ENCODE peak calls at places on chromosomes 13 and 19, in eight cellular contexts. R, U, I, O, K, X, Z and W are unnamed samples.

GRCh38 chr19:14089412-14089661 is 1.2 kb downstream of the SAMD1 start:
- DNase-seq in R (no peak), U (no peak), I (no peak), O (no peak), K (peak), X (no peak), Z (no peak), W (no peak)

GRCh38 chr13:32045963-32046785 is 14.6 kb downstream of the FRY start:
- DNase-seq in R (no peak), U (no peak), I (no peak), O (no peak), K (peak), X (no peak), Z (no peak), W (no peak)

GRCh38 chr13:91162180-91162579 is 185.3 kb upstream of the MIR17HG start:
- DNase-seq in R (no peak), U (no peak), I (no peak), O (no peak), K (no peak), X (no peak), Z (no peak), W (no peak)

GRCh38 chr13:95752677-95753076 is 75.7 kb downstream of the DNAJC3 start:
- DNase-seq in R (no peak), U (no peak), I (no peak), O (no peak), K (no peak), X (no peak), Z (no peak), W (no peak)

GRCh38 chr13:37869756-37870488 is at the start of gene TRPC4:
- DNase-seq in R (peak), U (peak), I (peak), O (peak), K (peak), X (peak), Z (peak), W (peak)

GRCh38 chr19:18671303-18672043 is 12.0 kb upstream of the CRTC1 start:
- DNase-seq in R (no peak), U (no peak), I (no peak), O (no peak), K (no peak), X (no peak), Z (no peak), W (no peak)

GRCh38 chr13:109610517-109610916 is 175.9 kb downstream of the IRS2 start:
- DNase-seq in R (no peak), U (no peak), I (peak), O (peak), K (no peak), X (peak), Z (peak), W (no peak)

GRCh38 chr19:39310558-39311311 is 9.9 kb downstream of the LRFN1 start:
- DNase-seq in R (no peak), U (no peak), I (no peak), O (no peak), K (no peak), X (no peak), Z (no peak), W (no peak)

GRCh38 chr19:28330831-28331230 is 882.1 kb downstream of the UQCRFS1 start:
- DNase-seq in R (no peak), U (no peak), I (no peak), O (no peak), K (peak), X (no peak), Z (no peak), W (no peak)

GRCh38 chr13:114106991-114107685 is 25.3 kb downstream of the RASA3 start:
- DNase-seq in R (no peak), U (no peak), I (peak), O (no peak), K (no peak), X (peak), Z (peak), W (no peak)

GRCh38 chr19:18339703-18340102 is 695 bp upstream of the PGPEP1 start:
- DNase-seq in R (no peak), U (no peak), I (no peak), O (no peak), K (no peak), X (no peak), Z (no peak), W (peak)

GRCh38 chr19:5705552-5705951 is 14.4 kb downstream of the LONP1 start:
- DNase-seq in R (no peak), U (no peak), I (no peak), O (no peak), K (no peak), X (peak), Z (no peak), W (no peak)

GRCh38 chr19:38557205-38557799 is 60.5 kb downstream of the MAP4K1 start:
- DNase-seq in R (no peak), U (no peak), I (peak), O (no peak), K (no peak), X (no peak), Z (peak), W (no peak)

DNA sequence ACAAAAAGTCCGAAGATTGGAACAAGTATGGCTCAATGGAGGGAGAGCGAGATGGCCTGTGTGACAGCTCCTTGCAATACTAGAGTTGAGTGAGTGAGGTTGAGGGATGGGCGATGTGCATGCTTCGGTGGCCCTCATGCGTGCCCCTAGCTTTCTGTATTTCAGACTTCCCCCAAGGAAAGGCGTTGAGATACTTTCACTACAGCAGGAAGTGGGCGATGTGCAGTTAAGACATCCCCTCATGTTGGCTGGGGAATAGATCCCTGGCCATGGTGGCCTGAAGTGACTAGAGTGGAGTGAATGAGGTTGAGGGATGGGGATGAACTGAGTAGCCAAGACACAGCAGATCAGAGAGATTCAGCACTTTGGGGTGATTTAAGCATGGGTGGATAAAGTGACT is 633.9 kb upstream of the GPC6 start:
- DNase-seq in R (no peak), U (no peak), I (no peak), O (no peak), K (no peak), X (no peak), Z (no peak), W (no peak)
- TF ChIP-seq CTCF in R (no peak), U (no peak), I (no peak), O (no peak), K (no peak), X (no peak), Z (no peak), W (no peak)

GRCh38 chr19:49870309-49870901 is 3.0 kb upstream of the PNKP start:
- DNase-seq in R (no peak), U (no peak), I (peak), O (no peak), K (no peak), X (peak), Z (peak), W (no peak)

GRCh38 chr19:49866933-49867782 is at the start of gene PNKP:
- DNase-seq in R (peak), U (no peak), I (peak), O (peak), K (peak), X (peak), Z (peak), W (peak)

GRCh38 chr19:49871349-49871985 is 4.1 kb upstream of the PNKP start:
- DNase-seq in R (no peak), U (no peak), I (no peak), O (no peak), K (no peak), X (peak), Z (peak), W (no peak)

GRCh38 chr19:49869009-49869483 is 1.7 kb upstream of the PNKP start:
- DNase-seq in R (no peak), U (no peak), I (no peak), O (no peak), K (no peak), X (no peak), Z (no peak), W (no peak)

DNA sequence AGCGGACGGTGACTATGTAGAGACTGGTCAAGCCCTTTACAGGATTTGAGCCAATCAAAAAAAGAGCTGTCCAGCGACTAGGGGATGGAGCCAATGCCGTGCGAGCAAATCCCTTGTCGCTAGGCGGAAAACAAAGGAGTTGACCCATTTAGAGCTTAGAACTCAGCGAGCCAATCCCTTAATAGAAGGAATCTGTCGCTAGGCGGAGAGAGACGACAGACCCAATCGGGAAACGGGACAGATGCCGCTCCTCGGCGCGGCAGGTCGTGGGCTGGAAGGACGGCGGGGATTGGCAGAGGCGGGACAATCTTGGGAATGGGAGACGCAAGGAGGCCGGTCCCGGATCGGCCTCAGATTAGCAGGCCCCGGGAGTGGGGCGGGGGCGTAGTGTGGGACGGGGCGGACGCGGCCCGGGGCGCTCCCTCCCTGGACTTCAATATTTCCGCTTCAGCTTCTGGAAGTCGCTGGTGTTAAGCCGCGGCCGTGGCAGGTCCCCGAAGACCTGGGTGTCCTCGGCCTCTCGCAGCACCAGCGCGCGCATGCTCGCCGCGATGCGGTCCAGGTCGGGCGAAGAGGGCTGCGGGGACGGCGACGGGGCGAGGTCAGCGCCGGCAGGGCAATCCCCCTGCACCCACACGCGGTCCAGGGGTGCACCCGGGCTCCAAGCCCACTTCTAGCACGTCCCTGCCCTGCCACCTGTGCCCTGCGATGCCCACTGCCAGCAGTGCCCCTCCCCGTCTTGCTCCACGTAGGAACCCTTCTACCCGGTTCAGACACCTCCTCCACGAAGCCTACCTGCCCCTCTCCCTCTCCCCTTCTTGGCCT is 2.3 kb upstream of the PNKP start:
- DNase-seq in R (peak), U (peak), I (peak), O (peak), K (peak), X (peak), Z (peak), W (peak)
- TF ChIP-seq CTCF in R (peak), U (no peak), I (peak), O (peak), K (no peak), X (no peak), Z (no peak), W (peak)

GRCh38 chr13:30673669-30674521 is 56.2 kb downstream of the USPL1 start:
- DNase-seq in R (peak), U (peak), I (peak), O (peak), K (peak), X (peak), Z (peak), W (peak)

GRCh38 chr13:30676672-30677071 is 58.7 kb upstream of the ALOX5AP start:
- DNase-seq in R (no peak), U (no peak), I (no peak), O (no peak), K (peak), X (no peak), Z (no peak), W (peak)

GRCh38 chr13:30685320-30685859 is 50.0 kb upstream of the ALOX5AP start:
- DNase-seq in R (no peak), U (no peak), I (no peak), O (no peak), K (no peak), X (no peak), Z (no peak), W (no peak)

GRCh38 chr13:30681489-30682242 is 53.7 kb upstream of the ALOX5AP start:
- DNase-seq in R (no peak), U (peak), I (no peak), O (no peak), K (peak), X (no peak), Z (no peak), W (peak)

GRCh38 chr13:30679483-30680330 is 55.6 kb upstream of the ALOX5AP start:
- DNase-seq in R (no peak), U (peak), I (no peak), O (no peak), K (peak), X (no peak), Z (no peak), W (no peak)
- TF ChIP-seq CTCF in R (peak), U (peak), I (peak), O (peak), K (peak), X (no peak), Z (peak), W (peak)

GRCh38 chr19:52297601-52298358 is 811 bp downstream of the ZNF480 start:
- DNase-seq in R (no peak), U (no peak), I (no peak), O (no peak), K (peak), X (no peak), Z (no peak), W (no peak)
- TF ChIP-seq CTCF in R (no peak), U (no peak), I (no peak), O (no peak), K (no peak), X (no peak), Z (no peak), W (peak)

GRCh38 chr13:43546821-43547220 is 240.0 kb downstream of the ENOX1 start:
- DNase-seq in R (no peak), U (no peak), I (no peak), O (no peak), K (no peak), X (no peak), Z (no peak), W (no peak)
- TF ChIP-seq CTCF in R (no peak), U (no peak), I (no peak), O (no peak), K (no peak), X (no peak), Z (no peak), W (no peak)

GRCh38 chr19:37226248-37226647 is 8.2 kb downstream of the ZNF383 start:
- DNase-seq in R (no peak), U (no peak), I (no peak), O (no peak), K (no peak), X (no peak), Z (no peak), W (no peak)

DNA sequence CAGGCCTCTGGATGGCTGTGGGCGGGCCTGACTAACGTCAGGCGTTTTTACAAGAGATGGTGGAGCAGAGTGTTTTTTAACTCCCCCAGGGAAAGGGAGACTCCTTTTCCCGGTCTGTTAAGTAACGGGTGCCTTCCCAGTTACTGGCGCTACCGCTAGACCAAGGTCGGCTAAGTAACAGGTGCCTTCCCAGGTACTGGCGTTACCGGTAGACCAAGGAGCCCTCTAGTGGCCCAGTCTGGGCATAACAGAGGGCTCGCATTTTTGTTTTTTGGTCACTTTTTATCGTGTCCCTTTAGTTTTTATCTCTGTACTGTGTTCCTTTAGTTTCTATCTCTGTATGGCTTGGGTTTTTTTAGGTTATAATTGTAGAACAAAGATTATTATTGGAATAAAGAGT is 10.0 kb downstream of the ZNF383 start:
- DNase-seq in R (no peak), U (no peak), I (no peak), O (no peak), K (no peak), X (no peak), Z (no peak), W (no peak)
- TF ChIP-seq CTCF in R (peak), U (peak), I (peak), O (peak), K (peak), X (no peak), Z (peak), W (peak)